ENCODE peak calls at places on chromosomes 1 and 21, in eight cellular contexts. S is stimulated activated naive CD8-positive, alpha-beta T cell treated with anti-CD3 and anti-CD28 coated beads, Interleukin-15, amount 100 ng/mL, for 72 hours; M is T-helper 2 cell; K is T1000; J is H7; W is fibroblast of lung; A is stimulated activated naive B cell treated with anti-CD40 and anti-IgM and Interleukin-4, amounts not matched to agents 10 μg/mL and 1 μg/mL and 100 μg/mL, for 72 hours; N is NCI-H1092. T is an unnamed sample.

GRCh38 chr1:179599623-179600249 is 8.1 kb downstream of the TDRD5 start:
- DNase-seq in J (no peak), N (peak), M (no peak), K (no peak), A (no peak), S (no peak), W (peak), T (no peak)

GRCh38 chr1:84374991-84375838 is 23.1 kb upstream of the DNASE2B start:
- DNase-seq in J (no peak), A (no peak), S (no peak), W (no peak), M (no peak), N (no peak), K (no peak), T (no peak)

GRCh38 chr1:228073061-228073869 is 9.2 kb upstream of the ARF1 start:
- DNase-seq in N (no peak), K (no peak), J (no peak), S (no peak), A (no peak), M (no peak), W (no peak), T (no peak)

GRCh38 chr1:229028509-229028908 is 242.4 kb upstream of the RAB4A start:
- DNase-seq in M (no peak), N (no peak), A (no peak), J (peak), K (no peak), S (no peak), W (no peak), T (no peak)

GRCh38 chr1:180805316-180805715 is 107.4 kb upstream of the KIAA1614 start:
- DNase-seq in J (no peak), W (no peak), K (no peak), M (no peak), A (no peak), S (no peak), N (no peak), T (peak)

GRCh38 chr1:223531742-223532341 is 133.7 kb downstream of the CAPN8 start:
- DNase-seq in S (peak), A (no peak), J (peak), M (no peak), W (peak), N (peak), K (no peak), T (no peak)

GRCh38 chr1:177998696-177999631 is 29.1 kb upstream of the SEC16B start:
- DNase-seq in K (no peak), A (no peak), S (no peak), J (no peak), M (no peak), N (no peak), W (no peak), T (no peak)

GRCh38 chr1:165828103-165828558 is 717 bp downstream of the UCK2 start:
- DNase-seq in J (peak), W (peak), M (no peak), N (peak), A (peak), S (peak), K (peak), T (peak)

GRCh38 chr21:37642493-37642892 is 273.8 kb downstream of the KCNJ6 start:
- DNase-seq in N (no peak), M (no peak), K (no peak), S (peak), J (peak), A (no peak), W (no peak), T (no peak)

GRCh38 chr1:94755675-94756074 is 64.5 kb upstream of the SLC44A3 start:
- DNase-seq in M (no peak), K (no peak), W (peak), J (no peak), S (no peak), A (no peak), N (no peak), T (no peak)

GRCh38 chr21:45064091-45064490 is 10.3 kb upstream of the ADARB1 start:
- DNase-seq in A (no peak), W (no peak), M (no peak), J (peak), K (no peak), N (no peak), S (no peak), T (no peak)

GRCh38 chr1:21030201-21030600 is 146.5 kb downstream of the EIF4G3 start:
- DNase-seq in N (no peak), J (no peak), M (no peak), K (no peak), W (no peak), A (no peak), S (no peak), T (no peak)

GRCh38 chr21:40793057-40793456 is 53.9 kb downstream of the DSCAM start:
- DNase-seq in W (no peak), S (no peak), J (no peak), N (peak), M (no peak), K (no peak), A (no peak), T (no peak)

GRCh38 chr1:48675251-48675650 is 101.4 kb downstream of the BEND5 start:
- DNase-seq in M (no peak), W (no peak), J (no peak), A (no peak), S (no peak), N (no peak), K (no peak), T (no peak)

GRCh38 chr1:52857443-52857842 is 14.9 kb downstream of the ZYG11A start:
- DNase-seq in S (no peak), K (no peak), A (no peak), W (peak), N (no peak), M (no peak), J (no peak), T (no peak)

GRCh38 chr1:245915406-245915805 is 591.7 kb downstream of the SMYD3 start:
- DNase-seq in J (no peak), M (no peak), K (no peak), S (no peak), N (no peak), A (no peak), W (no peak), T (no peak)

GRCh38 chr1:17822741-17823426 is 67.8 kb downstream of the ACTL8 start:
- DNase-seq in S (no peak), A (no peak), J (no peak), N (no peak), W (no peak), K (no peak), M (no peak), T (no peak)

GRCh38 chr1:24437631-24438396 is 22.2 kb downstream of the NIPAL3 start:
- DNase-seq in M (no peak), S (no peak), J (peak), K (no peak), A (no peak), W (peak), N (no peak), T (no peak)

GRCh38 chr1:160043543-160043942 is 11.8 kb upstream of the PIGM start:
- DNase-seq in W (no peak), J (no peak), N (no peak), K (no peak), A (no peak), S (no peak), M (no peak), T (no peak)

T was measured in GM06990.